ENCODE peak calls at places on chromosome 16, in ten cellular contexts. N is endothelial cell; C is mammary epithelial cell; G is astrocyte; K is pancreas; P is tibial artery; D is foreskin fibroblast; B is ovary; T is CD4-positive, alpha-beta T cell; R is left ventricle myocardium inferior. L is an unnamed sample.

GRCh38 chr16:80671281-80671849 is 130.6 kb downstream of the DYNLRB2 start:
- DNase-seq in B (no peak), C (no peak), T (no peak), G (no peak), P (no peak), R (no peak), D (no peak), N (no peak), K (no peak), L (no peak)

GRCh38 chr16:11726008-11726407 is 16.6 kb downstream of the TXNDC11 start:
- DNase-seq in B (no peak), N (no peak), T (no peak), C (no peak), G (no peak), K (no peak), P (no peak), R (no peak), D (no peak), L (no peak)

GRCh38 chr16:85086347-85087291 is 25.7 kb downstream of the CIBAR2 start:
- DNase-seq in C (peak), K (no peak), R (peak), G (peak), B (no peak), D (peak), T (peak), N (peak), P (peak), L (peak)

GRCh38 chr16:52837251-52837650 is 215.4 kb downstream of the CHD9NB start:
- DNase-seq in K (no peak), B (no peak), P (no peak), G (peak), D (no peak), C (no peak), N (no peak), T (no peak), R (no peak), L (no peak)

GRCh38 chr16:84190731-84191388 is at the start of gene ADAD2:
- DNase-seq in D (no peak), N (no peak), P (no peak), B (no peak), G (no peak), C (no peak), T (no peak), K (peak), R (no peak), L (no peak)

GRCh38 chr16:23365602-23366240 is 63.6 kb downstream of the SCNN1B start:
- DNase-seq in D (no peak), B (no peak), T (no peak), C (no peak), G (no peak), P (no peak), R (no peak), K (no peak), N (peak), L (no peak)

GRCh38 chr16:87407511-87408112 is 15.5 kb downstream of the MAP1LC3B start:
- DNase-seq in K (no peak), C (peak), B (peak), D (peak), P (peak), T (no peak), R (peak), G (peak), N (no peak), L (no peak)

GRCh38 chr16:86876499-86876898 is 298.1 kb downstream of the FOXL1 start:
- DNase-seq in G (no peak), K (no peak), P (no peak), D (no peak), C (no peak), T (no peak), B (no peak), R (no peak), N (no peak), L (no peak)

GRCh38 chr16:81551821-81552304 is 107.3 kb downstream of the CMIP start:
- DNase-seq in B (no peak), D (no peak), P (no peak), N (no peak), R (peak), K (no peak), T (no peak), C (no peak), G (peak), L (no peak)

GRCh38 chr16:85759136-85759535 is 8.2 kb upstream of the C16orf74 start:
- DNase-seq in G (no peak), C (no peak), R (no peak), T (no peak), B (no peak), D (no peak), K (no peak), N (no peak), P (no peak), L (no peak)

GRCh38 chr16:6016530-6017184 is 919.1 kb upstream of the EEF2KMT start:
- DNase-seq in C (peak), D (peak), G (peak), B (no peak), P (no peak), T (no peak), K (no peak), N (peak), R (no peak), L (no peak)

GRCh38 chr16:71373073-71373472 is 14.6 kb downstream of the CALB2 start:
- DNase-seq in K (no peak), C (no peak), P (no peak), N (no peak), G (peak), T (no peak), B (no peak), R (no peak), D (peak), L (no peak)

GRCh38 chr16:76235025-76235424 is 42.2 kb upstream of the CNTNAP4 start:
- DNase-seq in B (no peak), D (no peak), C (no peak), R (no peak), N (no peak), G (no peak), K (peak), P (no peak), T (no peak), L (no peak)

GRCh38 chr16:66471264-66471663 is 44.2 kb downstream of the BEAN1 start:
- DNase-seq in R (no peak), C (no peak), D (no peak), T (no peak), B (no peak), G (no peak), P (no peak), K (no peak), N (no peak), L (no peak)

GRCh38 chr16:84177740-84178070 is 9.2 kb downstream of the TAF1C start:
- DNase-seq in N (no peak), G (peak), P (no peak), T (no peak), K (no peak), R (no peak), B (no peak), C (peak), D (peak), L (no peak)

GRCh38 chr16:9107025-9107970 is 15.9 kb downstream of the HAPSTR1 start:
- DNase-seq in K (no peak), B (no peak), R (no peak), D (no peak), C (no peak), N (no peak), T (no peak), G (no peak), P (no peak), L (no peak)

GRCh38 chr16:75305364-75306101 is 54.1 kb upstream of the BCAR1 start:
- DNase-seq in R (peak), K (peak), D (peak), B (peak), G (peak), N (peak), C (peak), T (no peak), P (peak), L (peak)

GRCh38 chr16:24729967-24730815 is 740 bp downstream of the TNRC6A start:
- DNase-seq in R (peak), G (no peak), P (no peak), B (peak), N (peak), T (peak), C (no peak), D (no peak), K (peak), L (no peak)

GRCh38 chr16:56354016-56354415 is 71.3 kb downstream of the AMFR start:
- DNase-seq in T (no peak), G (no peak), K (no peak), C (no peak), R (no peak), D (no peak), B (peak), N (no peak), P (peak), L (peak)

GRCh38 chr16:27302126-27302525 is 11.6 kb upstream of the IL4R start:
- DNase-seq in T (no peak), C (no peak), D (no peak), K (no peak), G (no peak), N (no peak), R (no peak), P (no peak), B (no peak), L (no peak)

GRCh38 chr16:55842369-55843104 is 9.6 kb upstream of the CES1 start:
- DNase-seq in C (peak), T (no peak), B (no peak), G (peak), K (no peak), P (no peak), R (no peak), D (peak), N (peak), L (no peak)

GRCh38 chr16:22071352-22071923 is 20.9 kb upstream of the VWA3A start:
- DNase-seq in C (peak), B (no peak), D (no peak), N (no peak), K (no peak), P (no peak), T (no peak), R (no peak), G (no peak), L (no peak)

GRCh38 chr16:57278494-57278893 is 6.0 kb downstream of the PLLP start:
- DNase-seq in G (no peak), T (no peak), B (no peak), K (no peak), C (no peak), R (no peak), N (no peak), D (no peak), P (no peak), L (no peak)

GRCh38 chr16:35744084-35744483 is 2284.7 kb downstream of the TP53TG3F start:
- DNase-seq in R (no peak), K (no peak), D (no peak), T (no peak), P (no peak), G (no peak), C (no peak), N (no peak), B (no peak), L (peak)

GRCh38 chr16:74563828-74564263 is 43.1 kb downstream of the GLG1 start:
- DNase-seq in K (no peak), R (no peak), N (no peak), D (peak), T (no peak), C (peak), B (no peak), P (peak), G (peak), L (no peak)

GRCh38 chr16:51880776-51881175 is 666.2 kb downstream of the TOX3 start:
- DNase-seq in R (no peak), P (no peak), C (peak), T (no peak), G (peak), N (no peak), K (no peak), B (no peak), D (peak), L (no peak)

GRCh38 chr16:10326647-10327046 is 59.2 kb upstream of the ATF7IP2 start:
- DNase-seq in P (no peak), T (no peak), R (no peak), K (no peak), G (no peak), B (no peak), C (no peak), D (no peak), N (no peak), L (no peak)

GRCh38 chr16:65283238-65283651 is 161.4 kb upstream of the CDH11 start:
- DNase-seq in K (no peak), R (no peak), T (no peak), N (no peak), C (no peak), G (peak), B (no peak), P (no peak), D (no peak), L (no peak)

GRCh38 chr16:81901483-81901882 is 109.8 kb downstream of the SDR42E1 start:
- DNase-seq in C (no peak), R (no peak), B (no peak), T (no peak), K (no peak), P (peak), N (no peak), D (no peak), G (no peak), L (no peak)

GRCh38 chr16:76614255-76614654 is 337.1 kb downstream of the CNTNAP4 start:
- DNase-seq in B (no peak), N (no peak), C (no peak), P (no peak), K (no peak), D (no peak), T (no peak), G (no peak), R (no peak), L (no peak)

GRCh38 chr16:9670058-9670457 is 512.2 kb downstream of the GRIN2A start:
- DNase-seq in N (no peak), P (no peak), G (no peak), K (no peak), R (no peak), T (no peak), C (no peak), D (no peak), B (no peak), L (no peak)

GRCh38 chr16:87132361-87133014 is 184.7 kb downstream of the C16orf95 start:
- DNase-seq in G (peak), P (peak), B (no peak), T (no peak), C (peak), R (peak), K (no peak), N (no peak), D (peak), L (no peak)

GRCh38 chr16:55732496-55732895 is 76.7 kb downstream of the SLC6A2 start:
- DNase-seq in K (no peak), C (no peak), B (no peak), P (no peak), G (no peak), R (no peak), T (no peak), N (no peak), D (no peak), L (no peak)

GRCh38 chr16:66378739-66379570 is 12.5 kb downstream of the CDH5 start:
- DNase-seq in D (no peak), B (no peak), R (no peak), P (no peak), C (no peak), T (no peak), K (no peak), G (no peak), N (no peak), L (no peak)

GRCh38 chr16:74740795-74741304 is 33.8 kb downstream of the FA2H start:
- DNase-seq in R (no peak), G (peak), P (no peak), C (peak), T (no peak), N (no peak), K (peak), D (no peak), B (no peak), L (no peak)

GRCh38 chr16:54774768-54775167 is 155.9 kb upstream of the IRX5 start:
- DNase-seq in D (no peak), R (no peak), N (no peak), T (no peak), P (no peak), G (no peak), K (no peak), B (no peak), C (no peak), L (no peak)

GRCh38 chr16:55418586-55418985 is 60.4 kb upstream of the MMP2 start:
- DNase-seq in P (no peak), K (no peak), D (no peak), R (no peak), B (no peak), N (peak), C (no peak), T (no peak), G (no peak), L (no peak)

GRCh38 chr16:89924298-89924924 is 1.3 kb downstream of the TUBB3 start:
- DNase-seq in B (no peak), D (peak), N (peak), K (peak), P (no peak), T (no peak), R (no peak), C (peak), G (peak), L (no peak)

GRCh38 chr16:89921699-89922476 is 1.3 kb upstream of the TUBB3 start:
- DNase-seq in T (no peak), K (peak), B (peak), R (peak), N (peak), D (peak), C (peak), G (peak), P (peak), L (peak)

GRCh38 chr16:89922477-89922883 is 662 bp upstream of the TUBB3 start:
- DNase-seq in B (peak), C (peak), G (peak), N (peak), P (peak), T (no peak), K (peak), R (peak), D (peak), L (peak)

GRCh38 chr16:89923640-89924297 is 627 bp downstream of the TUBB3 start:
- DNase-seq in B (no peak), D (no peak), T (no peak), N (no peak), R (no peak), C (no peak), K (peak), P (no peak), G (no peak), L (no peak)

DNA sequence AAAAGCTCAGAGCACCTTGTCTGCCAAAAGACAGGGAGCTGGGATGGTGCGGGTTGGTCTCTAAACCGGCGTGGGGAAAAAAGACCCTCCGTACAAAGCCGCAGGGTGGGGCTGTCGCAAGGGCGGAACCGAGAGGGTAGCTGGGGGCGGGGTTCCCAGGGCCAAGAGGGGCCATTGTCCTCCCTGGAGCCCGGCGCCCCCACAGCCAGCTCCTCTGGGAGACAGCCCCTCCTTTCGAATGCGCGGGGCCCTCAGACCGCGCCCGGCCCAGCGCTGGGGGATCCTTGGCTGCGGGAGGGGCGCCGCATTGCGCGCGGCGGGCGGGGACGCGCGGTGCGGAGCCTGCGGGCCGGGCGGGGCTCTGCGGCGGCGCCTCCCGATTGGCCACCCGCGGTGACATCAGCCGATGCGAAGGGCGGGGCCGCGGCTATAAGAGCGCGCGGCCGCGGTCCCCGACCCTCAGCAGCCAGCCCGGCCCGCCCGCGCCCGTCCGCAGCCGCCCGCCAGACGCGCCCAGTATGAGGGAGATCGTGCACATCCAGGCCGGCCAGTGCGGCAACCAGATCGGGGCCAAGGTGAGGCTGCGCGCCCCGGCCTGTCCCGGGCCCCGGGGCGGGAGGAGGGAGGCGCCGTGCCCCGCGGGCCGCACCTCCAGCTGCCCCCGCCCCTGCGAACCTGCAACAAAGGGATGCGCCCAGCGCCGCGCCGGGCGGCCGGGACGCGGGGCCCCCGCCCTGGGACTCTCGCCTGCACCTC is at the start of gene TUBB3:
- DNase-seq in P (no peak), N (peak), G (peak), K (peak), D (peak), C (peak), B (peak), T (no peak), R (peak), L (no peak)
- TF ChIP-seq CTCF in P (no peak), N (no peak), G (no peak), K (no peak), D (no peak), C (no peak), B (no peak), T (no peak), R (no peak), L (no peak)

GRCh38 chr16:15055141-15056053 is 477 bp downstream of the NTAN1 start:
- DNase-seq in C (peak), N (no peak), B (no peak), G (no peak), D (no peak), P (peak), K (no peak), R (no peak), T (peak), L (no peak)
- TF ChIP-seq CTCF in C (no peak), N (no peak), B (no peak), G (no peak), D (no peak), P (no peak), K (no peak), R (no peak), T (peak), L (no peak)

DNA sequence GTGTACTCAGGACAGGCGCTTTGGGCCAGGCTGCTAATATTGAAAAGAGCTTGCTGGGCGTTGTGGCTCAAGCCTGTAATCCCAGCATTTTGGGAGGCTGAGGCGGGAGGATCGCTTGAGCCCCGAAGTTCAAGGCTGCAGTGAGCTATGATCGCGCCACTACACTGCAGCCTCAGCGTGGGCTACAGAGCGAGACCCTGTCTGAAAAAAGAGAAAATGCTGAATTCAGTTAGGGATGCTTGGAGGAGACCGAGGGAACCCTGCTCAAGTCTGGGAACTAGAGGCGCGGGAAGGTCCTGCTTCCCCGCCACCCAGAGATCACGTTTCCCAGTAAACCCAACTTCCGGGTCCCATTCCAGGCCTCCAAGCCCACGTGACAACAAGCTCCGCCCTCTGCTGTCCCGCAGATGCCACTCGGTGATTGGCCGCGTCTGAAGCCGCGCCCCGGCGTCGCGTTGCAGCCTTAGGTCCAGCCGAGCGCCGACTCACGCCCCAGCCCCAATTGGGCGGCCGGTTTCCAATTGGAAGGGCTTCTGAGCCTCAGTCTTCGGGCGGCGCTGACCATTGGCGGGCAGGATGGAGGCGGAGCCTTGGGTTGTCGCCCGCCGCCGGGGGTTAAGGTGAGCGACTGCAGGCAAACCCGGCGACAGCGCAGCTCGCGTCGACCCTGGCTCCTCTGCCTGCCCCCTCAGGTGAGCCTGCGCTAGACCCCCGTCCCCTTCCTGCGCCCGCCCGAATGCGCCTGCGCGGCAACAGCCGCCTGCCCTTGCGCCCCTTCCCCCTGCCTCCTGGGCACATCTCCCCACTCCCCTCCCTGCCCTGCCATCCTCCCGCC is at the start of gene PHKG2:
- DNase-seq in T (peak), C (peak), N (peak), D (peak), G (peak), B (peak), P (peak), K (peak), R (peak), L (peak)
- TF ChIP-seq CTCF in T (no peak), C (no peak), N (no peak), D (no peak), G (no peak), B (no peak), P (no peak), K (no peak), R (no peak), L (no peak)

GRCh38 chr16:49493836-49494235 is 120.2 kb downstream of the C16orf78 start:
- DNase-seq in N (no peak), D (no peak), P (peak), K (peak), C (no peak), G (no peak), B (peak), R (no peak), T (no peak), L (no peak)
- TF ChIP-seq CTCF in N (no peak), D (no peak), P (no peak), K (no peak), C (no peak), G (no peak), B (no peak), R (no peak), T (no peak), L (no peak)

GRCh38 chr16:30096862-30097563 is 1.0 kb upstream of the YPEL3 start:
- DNase-seq in C (peak), N (no peak), B (no peak), D (no peak), K (no peak), P (no peak), G (no peak), R (no peak), T (no peak), L (no peak)
- TF ChIP-seq CTCF in C (no peak), N (no peak), B (no peak), D (no peak), K (no peak), P (no peak), G (no peak), R (no peak), T (no peak), L (no peak)

L was measured in omental fat pad.